ENCODE peak calls at places on chromosomes 5 and 9, in four cellular contexts. E, D, Z and C are unnamed samples.

GRCh38 chr5:81187885-81188284 is 45.2 kb upstream of the CKMT2 start:
- DNase-seq in D (no peak), E (no peak), Z (no peak), C (no peak)

GRCh38 chr5:88425124-88425523 is 156.5 kb upstream of the TMEM161B start:
- DNase-seq in D (no peak), Z (no peak), E (no peak), C (no peak)

GRCh38 chr5:143398053-143398355 is 5.5 kb downstream of the NR3C1 start:
- DNase-seq in D (no peak), E (no peak), Z (no peak), C (no peak)

GRCh38 chr5:174087783-174088182 is 42.3 kb downstream of the NSG2 start:
- DNase-seq in E (no peak), D (no peak), Z (no peak), C (no peak)

GRCh38 chr5:65861830-65862241 is 64.5 kb upstream of the ERBIN start:
- DNase-seq in E (peak; percentile 71), D (no peak), Z (no peak), C (no peak)

GRCh38 chr9:70049236-70049635 is 5.6 kb downstream of the MAMDC2 start:
- DNase-seq in E (peak; percentile 30), Z (no peak), D (no peak), C (peak; percentile 92)

GRCh38 chr5:97458851-97459250 is 275.8 kb upstream of the RIOK2 start:
- DNase-seq in D (no peak), Z (no peak), E (no peak), C (no peak)

GRCh38 chr5:163718256-163718655 is 212.8 kb downstream of the MAT2B start:
- DNase-seq in E (no peak), Z (no peak), D (no peak), C (no peak)

GRCh38 chr5:128494516-128494915 is 43.5 kb downstream of the FBN2 start:
- DNase-seq in Z (peak; percentile 45), D (peak; percentile 27), E (no peak), C (no peak)

GRCh38 chr9:103941104-103941503 is 153.0 kb upstream of the SMC2 start:
- DNase-seq in Z (no peak), D (no peak), E (no peak), C (no peak)

GRCh38 chr5:76953551-76954382 is 922 bp downstream of the CRHBP start:
- DNase-seq in Z (no peak), D (peak; percentile 78), E (no peak), C (peak; percentile 58)

GRCh38 chr5:164336906-164337305 is 831.5 kb downstream of the MAT2B start:
- DNase-seq in E (no peak), D (no peak), Z (no peak), C (peak; percentile 55)

GRCh38 chr5:173920024-173920753 is 32.0 kb downstream of the CPEB4 start:
- DNase-seq in E (no peak), D (no peak), Z (no peak), C (no peak)

GRCh38 chr9:114093031-114093471 is 6.0 kb downstream of the KIF12 start:
- DNase-seq in D (no peak), E (no peak), Z (no peak), C (peak; percentile 60)

GRCh38 chr9:116873937-116874900 is 187.1 kb downstream of the TRIM32 start:
- DNase-seq in D (no peak), E (no peak), Z (no peak), C (no peak)

GRCh38 chr9:95459218-95459617 is 57.6 kb downstream of the PTCH1 start:
- DNase-seq in Z (no peak), D (no peak), E (no peak), C (no peak)

GRCh38 chr5:84685121-84685520 is 300.4 kb upstream of the EDIL3 start:
- DNase-seq in Z (no peak), E (no peak), D (no peak), C (no peak)

GRCh38 chr5:15475365-15475764 is 24.6 kb upstream of the FBXL7 start:
- DNase-seq in D (no peak), E (no peak), Z (no peak), C (no peak)

GRCh38 chr5:143129910-143130703 is 273.4 kb downstream of the NR3C1 start:
- DNase-seq in Z (no peak), D (no peak), E (no peak), C (no peak)

GRCh38 chr9:40927260-40927631 is 201.2 kb downstream of the FOXD4L6 start:
- DNase-seq in Z (no peak), D (no peak), E (no peak), C (no peak)

GRCh38 chr5:138440226-138441073 is 1.6 kb downstream of the REEP2 start:
- DNase-seq in D (peak; percentile 71), E (no peak), Z (no peak), C (no peak)

GRCh38 chr9:846852-847251 is 5.4 kb downstream of the DMRT1 start:
- DNase-seq in E (no peak), D (peak; percentile 54), Z (no peak), C (no peak)

GRCh38 chr9:841371-842209 is at the start of gene DMRT1:
- DNase-seq in E (no peak), D (peak; percentile 86), Z (peak; percentile 27), C (no peak)

GRCh38 chr9:847505-847904 is 6.0 kb downstream of the DMRT1 start:
- DNase-seq in Z (no peak), E (no peak), D (no peak), C (no peak)

GRCh38 chr9:840343-840742 is 1.2 kb upstream of the DMRT1 start:
- DNase-seq in E (no peak), D (peak; percentile 80), Z (no peak), C (no peak)

DNA sequence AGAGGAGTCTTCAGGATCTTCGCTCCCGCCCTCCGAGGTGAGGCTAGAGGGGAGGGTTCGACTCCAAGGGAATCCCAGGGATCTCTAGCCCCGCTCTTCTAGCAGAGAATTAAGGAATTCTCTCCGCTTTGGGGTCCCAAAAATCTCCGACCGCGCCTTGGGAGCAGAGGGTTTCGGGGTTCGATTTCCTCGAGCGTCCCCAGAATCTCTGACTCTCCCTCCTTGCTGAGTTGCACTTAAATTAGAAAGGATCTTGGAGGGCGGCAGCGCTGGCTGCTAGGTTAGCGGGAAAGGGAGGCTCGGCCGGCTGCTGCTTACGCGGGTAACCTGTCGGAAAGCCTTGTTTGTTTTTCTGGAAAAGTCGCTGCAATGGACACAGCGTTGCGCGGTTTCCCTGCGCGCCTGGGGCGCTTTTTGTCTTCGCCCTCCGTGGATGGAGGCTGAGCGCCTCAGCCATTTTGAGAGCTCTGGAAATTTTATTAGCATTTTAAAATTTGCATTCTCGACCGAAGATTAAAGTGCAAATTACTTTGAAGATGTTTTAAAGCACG is 1.5 kb downstream of the DMRT1 start:
- DNase-seq in D (peak; percentile 81), Z (peak; percentile 33), E (no peak), C (no peak)
- H3K4me3 ChIP-seq in D (peak overlapping the region; percentile 19), Z (peak overlapping the region; percentile 47), E (no peak overlapping the region), C (no peak overlapping the region)

DNA sequence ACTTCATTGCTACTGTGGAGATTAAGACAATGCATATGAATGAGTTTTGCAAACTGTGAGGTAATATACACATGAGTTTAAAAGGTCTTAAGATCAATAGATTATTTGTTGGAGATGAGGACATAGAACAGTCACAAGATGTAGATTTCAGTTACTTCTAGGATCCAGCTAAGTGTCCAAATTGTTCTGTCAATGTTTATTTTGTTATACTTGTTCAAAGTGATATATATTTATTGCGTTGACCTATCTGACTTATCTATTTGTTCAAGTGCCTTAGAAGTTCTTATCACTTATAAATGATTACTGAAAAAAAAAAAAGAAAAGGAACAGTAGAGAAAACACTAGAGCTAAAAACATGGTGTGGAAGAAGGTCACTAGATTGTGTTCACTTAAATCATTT is 75.6 kb upstream of the GRIN3A start:
- DNase-seq in D (no peak), Z (no peak), E (no peak), C (no peak)
- H3K4me3 ChIP-seq in D (no peak overlapping the region), Z (no peak overlapping the region), E (no peak overlapping the region), C (no peak overlapping the region)

GRCh38 chr9:105127863-105128220 is 116.6 kb upstream of the SLC44A1 start:
- DNase-seq in D (no peak), E (no peak), Z (no peak), C (no peak)
- H3K4me3 ChIP-seq in D (no peak overlapping the region), E (no peak overlapping the region), Z (no peak overlapping the region), C (no peak overlapping the region)

DNA sequence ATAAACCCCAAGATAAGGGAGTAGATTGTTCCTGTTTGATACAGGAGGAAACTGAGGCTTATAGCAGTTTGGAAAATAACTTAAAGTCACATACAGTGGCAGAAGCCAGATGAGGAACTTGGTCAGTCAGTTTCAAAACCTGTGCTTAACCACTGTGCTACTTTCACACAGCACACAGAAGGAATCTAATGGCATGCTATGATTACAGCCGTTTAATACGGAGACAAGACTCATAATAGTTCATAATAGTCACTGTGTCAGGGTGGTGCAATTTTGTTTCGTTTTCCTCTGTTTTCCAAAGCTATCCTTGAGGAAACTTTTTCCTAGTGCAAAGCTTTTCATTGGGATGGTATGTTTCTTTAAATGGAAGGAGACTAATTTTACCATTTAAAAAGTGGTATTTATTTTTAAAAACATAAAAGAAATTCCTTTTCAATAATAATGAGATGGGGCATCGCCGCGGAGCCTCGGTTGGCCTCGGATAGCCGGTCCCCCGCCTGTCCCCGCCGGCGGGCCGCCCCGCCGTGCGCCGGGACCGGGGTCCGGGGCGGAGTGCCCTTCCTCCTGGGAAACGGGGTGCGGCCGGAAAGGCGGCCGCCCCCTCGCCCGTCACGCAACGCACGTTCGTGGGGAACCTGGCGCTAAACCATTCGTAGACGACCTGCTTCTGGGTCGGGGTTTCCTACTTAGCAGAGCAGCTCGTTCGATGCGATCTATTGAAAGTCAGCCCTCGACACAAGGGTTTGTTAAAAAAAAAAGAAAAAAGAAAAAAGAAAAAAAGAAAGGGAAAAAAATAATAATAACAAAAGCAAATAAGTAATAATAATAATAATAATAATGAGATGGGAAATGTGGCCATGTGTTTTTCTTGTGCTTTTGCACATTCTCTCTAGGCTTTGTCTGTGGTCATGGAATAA is 112.6 kb downstream of the GCNT1 start:
- DNase-seq in E (no peak), D (peak; percentile 46), Z (no peak), C (peak; percentile 35)
- H3K4me3 ChIP-seq in E (peak overlapping the region; percentile 8), D (no peak overlapping the region), Z (no peak overlapping the region), C (peak overlapping the region; percentile 66)

DNA sequence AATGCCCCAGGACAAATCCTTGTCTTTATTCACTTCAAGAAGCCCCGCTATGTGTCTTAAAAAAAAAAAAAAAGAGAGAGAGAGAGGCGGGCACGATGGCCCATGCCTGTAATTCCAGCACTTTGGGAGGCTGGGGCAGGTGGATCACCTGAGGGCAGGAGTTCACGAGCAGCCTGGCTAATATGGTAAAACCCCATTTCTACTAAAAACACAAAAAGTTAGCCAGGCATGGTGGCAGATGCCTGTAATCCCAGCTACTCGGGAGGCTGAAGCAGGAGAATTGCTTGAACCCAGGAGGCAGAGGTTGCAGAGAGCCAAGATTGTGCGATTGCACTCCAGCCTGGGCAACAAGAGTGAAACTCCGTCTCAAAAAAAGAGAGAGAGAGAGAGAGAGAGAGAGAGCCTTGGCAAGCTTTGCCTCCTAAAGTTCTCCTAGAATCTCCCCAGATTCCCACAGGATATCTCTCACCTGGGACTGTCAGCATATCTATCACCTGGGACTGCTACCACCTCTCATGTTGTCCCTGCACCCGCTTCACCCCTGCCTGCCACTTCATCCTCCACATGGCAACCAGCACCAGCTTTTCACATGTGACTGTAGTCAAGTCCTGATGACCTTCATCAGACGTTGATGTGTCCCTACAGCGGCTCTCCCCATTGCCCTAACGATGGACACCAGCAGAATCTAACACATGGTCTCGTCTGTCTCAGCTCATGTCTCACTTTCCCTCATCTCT is 5.8 kb downstream of the ITK start:
- DNase-seq in E (no peak), Z (no peak), D (no peak), C (peak; percentile 10)
- H3K4me3 ChIP-seq in E (no peak overlapping the region), Z (no peak overlapping the region), D (no peak overlapping the region), C (no peak overlapping the region)